ENCODE peak calls at places on chromosomes 3 and 15, in four cellular contexts. V is GM12878, P is H1, Q is K562. K is an unnamed sample. For H3K9me3, the result is how much of the 10 kb centered on the place peaks cover.

GRCh38 chr3:138439646-138440045 is 5.2 kb downstream of the ESYT3 start:
- DNase-seq in Q (no peak), V (no peak), P (no peak), K (no peak)

GRCh38 chr15:67080900-67081431 is 15.6 kb downstream of the SMAD3 start:
- DNase-seq in V (peak), P (no peak), Q (peak), K (no peak)

GRCh38 chr3:178443634-178444033 is 92.6 kb upstream of the KCNMB2 start:
- DNase-seq in Q (no peak), V (no peak), P (no peak), K (no peak)

GRCh38 chr3:54433846-54434245 is 311.5 kb downstream of the CACNA2D3 start:
- DNase-seq in Q (peak), P (peak), V (no peak), K (peak)

GRCh38 chr3:45612918-45613602 is 18.5 kb downstream of the LIMD1 start:
- DNase-seq in Q (no peak), P (no peak), V (peak), K (no peak)

GRCh38 chr15:78000089-78000926 is 77.2 kb downstream of the TBC1D2B start:
- DNase-seq in V (no peak), Q (peak), P (peak), K (peak)

GRCh38 chr3:66253790-66254620 is 33.2 kb downstream of the SLC25A26 start:
- DNase-seq in Q (peak), P (no peak), V (no peak), K (peak)

GRCh38 chr3:132268956-132269355 is 48.3 kb upstream of the ACP3 start:
- DNase-seq in Q (peak), V (no peak), P (peak), K (peak)

GRCh38 chr15:73715417-73715816 is 31.2 kb downstream of the CD276 start:
- DNase-seq in Q (no peak), P (no peak), V (no peak), K (no peak)

GRCh38 chr3:185519021-185519420 is 20.2 kb upstream of the TMEM41A start:
- DNase-seq in V (no peak), P (no peak), Q (no peak), K (no peak)

GRCh38 chr3:27462228-27462627 is 22.0 kb downstream of the SLC4A7 start:
- DNase-seq in P (no peak), Q (no peak), V (no peak), K (no peak)

GRCh38 chr3:173089283-173089682 is 51.8 kb downstream of the SPATA16 start:
- DNase-seq in P (no peak), V (no peak), Q (no peak), K (no peak)

GRCh38 chr3:67292356-67293225 is 294.5 kb downstream of the KBTBD8 start:
- DNase-seq in Q (no peak), V (no peak), P (no peak), K (no peak)

GRCh38 chr3:148366743-148367410 is 330.8 kb upstream of the AGTR1 start:
- DNase-seq in P (no peak), Q (no peak), V (no peak), K (no peak)

DNA sequence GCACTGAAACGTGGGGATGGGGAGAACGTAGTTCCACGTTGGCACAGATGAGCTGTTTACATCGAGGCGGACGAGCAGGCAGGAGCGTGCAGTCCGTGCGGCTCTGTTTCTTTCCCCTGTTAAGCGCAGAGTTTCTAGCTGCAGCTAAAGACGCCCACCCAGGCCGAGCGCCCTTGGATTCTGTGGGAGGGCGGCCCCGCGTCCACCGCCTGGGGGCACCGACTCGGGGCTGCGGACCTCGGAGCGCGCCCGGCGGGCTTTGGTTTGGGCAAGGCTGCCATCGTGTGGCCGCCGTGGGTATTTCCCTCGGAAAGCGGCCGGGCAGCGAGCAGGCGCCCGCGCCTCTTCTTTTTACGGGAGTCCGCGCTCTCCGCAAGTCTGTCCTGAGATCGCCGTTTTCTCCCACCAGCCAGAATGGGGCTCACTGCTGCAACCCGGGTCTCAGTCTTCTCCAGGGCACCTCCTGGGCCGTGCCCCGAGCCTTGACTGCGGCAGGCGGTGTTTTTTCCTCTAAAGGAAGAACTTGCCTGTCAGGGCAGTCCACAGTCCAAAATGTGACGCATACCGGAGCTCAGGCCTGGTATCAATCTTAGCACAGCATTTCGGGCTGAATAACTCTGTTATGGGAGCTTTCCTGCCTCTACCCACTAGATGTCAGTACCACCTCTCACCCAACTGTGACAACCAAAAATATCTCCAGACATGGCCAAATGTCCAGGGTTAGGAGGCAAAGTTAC is 219.9 kb upstream of the IGF1R start:
- DNase-seq in P (peak), V (no peak), Q (peak), K (peak)
- H3K9ac ChIP-seq in P (no peak), V (no peak), Q (no peak), K (peak)

DNA sequence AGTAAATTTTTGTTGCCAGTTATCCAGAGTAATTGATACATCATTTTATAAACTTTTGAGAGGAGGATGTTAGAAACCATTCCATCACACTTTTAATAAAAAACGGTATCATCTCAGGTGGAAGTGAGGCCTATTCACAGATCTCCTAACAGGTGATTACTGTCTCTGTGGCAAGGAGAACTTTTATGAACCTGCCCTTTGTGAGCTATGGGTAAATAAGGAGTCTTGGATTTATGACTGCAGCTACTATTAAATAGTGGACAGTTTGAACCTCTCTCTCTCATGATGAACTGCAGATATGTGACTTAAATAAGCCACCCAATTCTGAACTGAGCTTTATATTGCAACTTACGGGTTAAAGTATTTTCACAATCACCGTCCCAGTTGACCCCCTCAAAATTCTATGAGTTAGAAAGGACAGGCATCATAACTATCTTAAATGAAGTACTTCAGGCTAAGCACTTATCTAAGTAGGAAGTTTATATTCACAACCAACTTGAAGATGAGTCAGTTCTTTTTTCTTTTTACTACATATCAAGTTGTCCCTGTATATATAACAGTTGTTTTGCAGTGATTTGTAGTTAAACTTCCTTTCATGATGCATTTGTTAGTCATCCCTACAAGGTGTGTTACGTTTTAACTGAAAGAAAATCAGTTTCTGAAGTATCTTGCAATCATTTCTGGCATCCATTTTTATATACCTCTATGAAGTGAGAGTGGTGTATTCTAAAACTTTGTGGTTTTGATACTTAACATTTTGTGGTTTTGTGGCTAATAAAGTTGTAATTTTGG is 45.9 kb downstream of the ZFAND6 start:
- DNase-seq in Q (no peak), P (no peak), V (no peak), K (no peak)
- TF ChIP-seq ZNF274 in Q (no peak), P (no peak), V (no peak), K (no peak)

GRCh38 chr3:135159848-135160247 is 364.8 kb downstream of the EPHB1 start:
- DNase-seq in P (no peak), Q (no peak), V (no peak), K (peak)
- H3K9me3 ChIP-seq in P (under half), Q (under half), V (under half), K (under half)

DNA sequence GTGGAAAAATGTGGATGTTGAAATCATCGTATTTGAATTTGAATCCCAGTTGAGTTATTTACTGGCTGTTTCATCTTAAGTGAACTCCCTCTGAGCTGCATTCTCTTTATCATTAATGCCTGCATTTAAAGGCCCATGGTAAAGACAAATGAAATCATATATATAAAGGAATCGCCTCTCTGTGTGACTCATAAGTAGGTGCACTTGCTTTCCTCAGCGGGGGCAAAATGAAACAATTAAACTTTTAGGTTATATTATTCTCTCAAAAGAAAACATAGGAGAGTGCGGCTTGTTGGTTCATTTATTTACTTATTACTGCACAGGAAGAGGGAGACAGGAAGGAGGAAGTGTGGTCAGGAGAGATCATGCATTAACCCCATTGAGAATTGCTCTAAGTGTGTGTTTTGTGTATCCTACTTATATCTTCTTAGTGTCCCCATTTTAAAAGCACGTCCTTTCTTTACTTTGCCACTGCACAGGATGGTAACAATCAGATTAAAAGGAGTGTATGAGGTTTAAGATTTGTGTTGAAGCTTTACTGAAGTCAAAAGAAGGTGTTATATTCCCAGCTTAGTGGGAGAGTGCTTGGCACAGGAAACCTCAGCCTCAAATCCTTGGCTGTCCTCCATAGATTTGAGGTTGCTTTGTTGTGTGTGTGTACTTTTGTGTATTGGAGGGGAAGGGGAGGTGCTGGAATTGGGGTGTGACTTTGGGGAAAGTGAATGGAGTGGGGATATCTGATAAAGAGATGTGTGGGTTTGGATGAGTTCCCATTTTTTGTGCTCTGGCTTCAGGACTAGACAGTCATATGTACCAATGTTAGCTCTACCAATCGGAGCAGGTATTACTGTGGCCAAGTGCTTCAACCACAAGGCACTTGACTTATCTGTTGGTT is 595.8 kb upstream of the NR2F2 start:
- DNase-seq in P (no peak), V (no peak), Q (peak), K (no peak)
- H3K9ac ChIP-seq in P (no peak), V (no peak), Q (no peak), K (no peak)

GRCh38 chr3:116667791-116668190 is 41.8 kb upstream of the TUSC7 start:
- DNase-seq in P (no peak), V (no peak), Q (no peak), K (no peak)
- TF ChIP-seq ZNF274 in P (no peak), V (no peak), Q (no peak), K (no peak)

GRCh38 chr15:25233766-25234350 is 205.0 kb downstream of the UBE3A start:
- DNase-seq in V (no peak), Q (no peak), P (no peak), K (no peak)
- H3K9me3 ChIP-seq in V (under half), Q (under half), P (half or more), K (under half)

GRCh38 chr3:182323126-182323727 is 470.1 kb upstream of the ATP11B start:
- DNase-seq in V (no peak), Q (no peak), P (no peak), K (peak)

GRCh38 chr3:182323898-182324297 is 469.4 kb upstream of the ATP11B start:
- DNase-seq in P (no peak), V (no peak), Q (no peak), K (no peak)

GRCh38 chr3:182325213-182325941 is 467.9 kb upstream of the ATP11B start:
- DNase-seq in V (peak), P (no peak), Q (no peak), K (no peak)

GRCh38 chr3:182330647-182331046 is 462.7 kb upstream of the ATP11B start:
- DNase-seq in Q (no peak), V (no peak), P (no peak), K (no peak)

GRCh38 chr3:182327196-182327681 is 466.1 kb upstream of the ATP11B start:
- DNase-seq in P (peak), Q (no peak), V (no peak), K (peak)
- H3K9ac ChIP-seq in P (no peak), Q (no peak), V (no peak), K (no peak)

K was measured in NT2/D1.